ENCODE peak calls at places on chromosomes 7 and 10, in eight cellular contexts. J, V, I, A, Q, O, Z and G are unnamed samples.
A peak's percentile ranks its signal among the peaks of the same experiment; 100 is the strongest.

GRCh38 chr7:75993689-75994387 is 557 bp downstream of the TMEM120A start:
- DNase-seq in O (peak; percentile 79), A (peak; percentile 79), V (peak; percentile 92), J (no peak), Q (peak; percentile 73), Z (peak; percentile 59), I (no peak), G (no peak)

GRCh38 chr10:82378146-82378545 is 503.2 kb downstream of the NRG3 start:
- DNase-seq in A (peak; percentile 29), O (no peak), Z (no peak), J (no peak), I (no peak), V (no peak), Q (no peak), G (no peak)

GRCh38 chr7:80401708-80402107 is 110.2 kb downstream of the GNAT3 start:
- DNase-seq in Q (no peak), J (no peak), A (no peak), Z (no peak), V (no peak), O (no peak), I (no peak), G (no peak)

GRCh38 chr7:98831641-98832221 is 38.1 kb downstream of the TMEM130 start:
- DNase-seq in I (no peak), A (no peak), J (no peak), V (no peak), Q (peak; percentile 32), O (peak; percentile 69), Z (no peak), G (no peak)

GRCh38 chr7:77537136-77537594 is at the start of gene PTPN12:
- DNase-seq in J (no peak), Z (no peak), I (no peak), A (peak; percentile 76), O (no peak), V (no peak), Q (no peak), G (peak; percentile 69)

GRCh38 chr7:88322151-88322550 is 15.5 kb upstream of the STEAP4 start:
- DNase-seq in Z (no peak), J (no peak), O (no peak), A (no peak), Q (no peak), V (no peak), I (no peak), G (no peak)

GRCh38 chr7:159035571-159036073 is 109.0 kb downstream of the VIPR2 start:
- DNase-seq in O (peak; percentile 66), V (no peak), I (no peak), Q (no peak), A (no peak), J (no peak), Z (no peak), G (no peak)

GRCh38 chr7:37645276-37646040 is 38.1 kb upstream of the GPR141 start:
- DNase-seq in V (no peak), Z (no peak), I (no peak), Q (no peak), J (no peak), A (no peak), O (no peak), G (no peak)

GRCh38 chr10:84590794-84591193 is 262.4 kb downstream of the CCSER2 start:
- DNase-seq in O (no peak), Z (no peak), Q (no peak), A (no peak), V (no peak), J (no peak), I (no peak), G (no peak)

GRCh38 chr7:2394566-2395082 is 8.8 kb upstream of the CHST12 start:
- DNase-seq in A (no peak), J (no peak), V (no peak), Z (no peak), Q (no peak), I (no peak), O (no peak), G (no peak)

GRCh38 chr7:103524042-103524907 is 78.3 kb upstream of the SLC26A5 start:
- DNase-seq in Q (peak; percentile 49), J (no peak), V (no peak), O (no peak), A (no peak), Z (peak; percentile 65), I (no peak), G (peak; percentile 9)

GRCh38 chr7:106285801-106286492 is 1.2 kb upstream of the NAMPT start:
- DNase-seq in Z (no peak), Q (no peak), A (peak; percentile 57), I (no peak), J (no peak), V (no peak), O (no peak), G (no peak)